ENCODE peak calls at places on chromosomes 1 and 21, in four cellular contexts. T is K562, F is HepG2, I is GM12878. O is an unnamed sample.

GRCh38 chr1:217911908-217912307 is 280.8 kb downstream of the SPATA17 start:
- DNase-seq in T (no peak), I (no peak), F (no peak), O (peak)

GRCh38 chr1:101257500-101258325 is 20.9 kb downstream of the S1PR1 start:
- DNase-seq in I (peak), T (no peak), F (peak), O (no peak)

GRCh38 chr1:113856011-113856410 is 15.5 kb downstream of the PTPN22 start:
- DNase-seq in T (no peak), F (peak), I (no peak), O (no peak)

GRCh38 chr1:207458409-207458808 is 4.3 kb downstream of the CR2 start:
- DNase-seq in T (no peak), I (no peak), F (no peak), O (no peak)

GRCh38 chr21:30443226-30443625 is 3.2 kb downstream of the KRTAP15-1 start:
- DNase-seq in T (no peak), I (no peak), F (no peak), O (no peak)

GRCh38 chr1:148318900-148319242 is 164.2 kb downstream of the PPIAL4G start:
- DNase-seq in F (no peak), I (no peak), T (no peak), O (no peak)

GRCh38 chr1:36089393-36090121 is 865 bp downstream of the ADPRS start:
- DNase-seq in T (peak), F (no peak), I (peak), O (peak)

GRCh38 chr1:226873771-226874578 is 3.6 kb downstream of the PSEN2 start:
- DNase-seq in I (no peak), T (no peak), F (no peak), O (no peak)

GRCh38 chr1:109910963-109911798 is 532 bp downstream of the CSF1 start:
- DNase-seq in I (no peak), T (peak), F (no peak), O (peak)

GRCh38 chr1:100699744-100700143 is 19.8 kb upstream of the VCAM1 start:
- DNase-seq in F (no peak), I (no peak), T (no peak), O (no peak)

GRCh38 chr1:153760440-153760839 is 14.8 kb upstream of the SLC27A3 start:
- DNase-seq in I (no peak), F (no peak), T (no peak), O (no peak)

GRCh38 chr21:29208044-29208665 is 77.7 kb downstream of the MAP3K7CL start:
- DNase-seq in T (no peak), I (no peak), F (no peak), O (no peak)

GRCh38 chr1:31798433-31799195 is 17.2 kb downstream of the SPOCD1 start:
- DNase-seq in I (no peak), T (no peak), F (peak), O (no peak)

GRCh38 chr1:163824490-163824889 is 502.7 kb downstream of the NUF2 start:
- DNase-seq in I (no peak), T (no peak), F (no peak), O (no peak)

GRCh38 chr1:230922620-230923019 is 54.3 kb upstream of the C1orf198 start:
- DNase-seq in F (no peak), I (no peak), T (no peak), O (no peak)

GRCh38 chr1:78284354-78284753 is 206.4 kb upstream of the PTGFR start:
- DNase-seq in F (no peak), I (no peak), T (no peak), O (no peak)

GRCh38 chr1:59705849-59706599 is 108.7 kb upstream of the HOOK1 start:
- DNase-seq in I (no peak), T (no peak), F (no peak), O (no peak)

GRCh38 chr1:150516050-150516591 is 569 bp downstream of the FALEC start:
- DNase-seq in T (peak), F (no peak), I (no peak), O (peak)

GRCh38 chr1:67850151-67850551 is 16.9 kb upstream of the GNG12 start:
- DNase-seq in F (no peak), T (peak), I (no peak), O (peak)

GRCh38 chr1:165369255-165369848 is 12.8 kb upstream of the LMX1A start:
- DNase-seq in T (peak), I (no peak), F (peak), O (peak)

GRCh38 chr1:107963601-107964396 is 1.2 kb downstream of the VAV3 start:
- DNase-seq in F (no peak), I (peak), T (no peak), O (no peak)

DNA sequence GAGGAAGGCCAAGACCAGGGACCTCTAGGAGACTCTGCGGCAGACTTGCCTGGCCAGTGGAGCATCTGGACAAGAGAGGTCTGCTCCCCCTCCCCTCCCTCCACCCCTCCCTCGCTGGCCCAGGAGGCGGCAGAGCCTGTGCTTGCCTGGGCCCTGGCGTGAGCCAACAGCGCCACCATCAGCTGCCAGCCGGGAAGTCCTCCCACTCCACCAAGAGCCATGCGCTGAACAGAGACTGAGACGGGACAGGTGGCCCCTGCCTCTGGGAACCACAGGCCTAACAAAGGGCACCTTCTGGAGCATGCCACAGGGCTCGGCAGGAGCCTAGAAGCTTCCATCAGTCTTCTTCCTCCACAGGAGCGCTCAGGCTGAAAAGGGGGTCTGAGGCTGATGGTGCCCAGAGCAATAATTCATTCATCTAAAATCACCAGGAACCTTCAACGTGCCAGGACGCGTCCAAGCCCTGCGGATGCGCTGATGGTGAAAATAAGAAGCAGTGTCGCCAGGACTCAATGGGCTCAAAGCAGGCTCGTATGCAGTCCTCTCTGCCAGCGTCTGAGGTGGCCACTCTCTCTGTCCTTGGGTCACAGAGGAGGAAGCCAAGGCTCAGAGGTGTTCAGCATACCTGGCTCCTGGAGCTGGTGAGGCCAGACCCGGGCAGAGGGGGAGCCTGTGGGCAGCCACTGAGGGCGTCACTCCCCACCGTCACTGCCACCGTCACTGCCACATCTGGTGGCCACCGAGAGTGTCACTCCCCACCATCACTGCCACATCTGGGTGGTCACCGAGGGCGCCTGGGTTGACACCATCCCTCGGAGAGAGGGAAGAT is 161.2 kb downstream of the NPHP4 start:
- DNase-seq in I (no peak), T (peak), F (no peak), O (peak)
- TF ChIP-seq BHLHE40 in I (no peak), T (no peak), F (no peak), O (no peak)

DNA sequence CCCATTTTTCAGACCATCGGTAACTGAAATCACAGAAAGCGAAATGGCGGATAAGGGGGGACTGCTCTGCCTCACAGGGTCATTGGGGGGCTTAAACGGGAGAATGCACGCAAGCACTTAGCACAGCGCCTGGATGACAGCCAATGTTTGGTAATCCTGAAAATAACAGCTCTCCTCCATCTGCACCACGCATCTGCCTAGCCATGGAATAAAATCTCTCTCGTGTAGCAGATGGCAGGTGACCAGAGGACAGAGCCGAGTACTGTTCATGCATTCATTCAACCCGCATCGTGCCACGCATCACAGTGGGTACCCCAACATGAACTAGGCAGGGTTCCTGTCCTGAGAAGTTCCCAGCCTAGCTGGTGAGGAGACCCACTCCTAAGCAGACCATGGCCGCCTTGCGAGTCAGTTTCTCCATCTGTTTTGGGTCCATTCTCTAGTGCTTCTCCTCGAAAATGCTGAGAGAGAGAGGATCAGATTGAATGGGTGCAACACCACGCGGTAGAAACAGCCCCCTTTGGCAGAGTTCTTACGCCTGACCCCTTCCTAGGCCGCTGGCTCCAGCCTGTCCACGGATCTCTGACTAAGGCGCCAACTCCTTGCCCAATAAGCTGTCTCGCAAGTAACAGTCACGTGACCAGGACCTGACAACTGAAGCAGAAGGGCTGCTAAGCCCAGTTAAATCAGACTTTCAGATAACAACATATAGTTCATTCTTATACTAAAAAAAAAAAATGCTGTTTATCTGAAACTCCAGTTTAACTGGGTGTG is 7.3 kb downstream of the SLC1A7 start:
- DNase-seq in I (no peak), T (peak), F (no peak), O (no peak)
- TF ChIP-seq FOXK2 in I (no peak), T (no peak), F (no peak), O (no peak)

GRCh38 chr1:53292690-53293089 is 35.2 kb downstream of the LRP8 start:
- DNase-seq in T (no peak), I (peak), F (peak), O (no peak)
- TF ChIP-seq BHLHE40 in T (no peak), I (no peak), F (no peak), O (no peak)

DNA sequence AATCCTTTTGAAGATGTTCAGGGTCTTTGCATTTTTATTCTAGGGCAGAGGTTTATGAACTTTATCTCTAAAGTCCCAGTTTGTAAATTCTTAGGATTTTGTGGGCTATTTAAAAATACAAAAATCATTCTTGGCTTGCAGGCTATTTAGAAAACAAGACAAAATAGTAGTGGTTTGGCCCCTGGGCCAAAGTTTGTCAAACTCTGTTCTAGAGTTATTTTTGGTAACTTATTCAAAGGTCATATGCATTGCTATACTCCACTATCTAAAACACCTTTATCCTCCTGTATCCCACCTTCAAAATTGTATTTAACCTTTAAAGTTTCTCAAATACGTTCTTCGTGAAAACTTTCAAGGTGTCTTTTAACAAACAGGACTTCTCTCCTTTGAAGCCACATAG is 75.5 kb upstream of the LRRC53 start:
- DNase-seq in I (no peak), F (no peak), T (no peak), O (no peak)
- TF ChIP-seq FOXK2 in I (no peak), F (no peak), T (no peak), O (no peak)

DNA sequence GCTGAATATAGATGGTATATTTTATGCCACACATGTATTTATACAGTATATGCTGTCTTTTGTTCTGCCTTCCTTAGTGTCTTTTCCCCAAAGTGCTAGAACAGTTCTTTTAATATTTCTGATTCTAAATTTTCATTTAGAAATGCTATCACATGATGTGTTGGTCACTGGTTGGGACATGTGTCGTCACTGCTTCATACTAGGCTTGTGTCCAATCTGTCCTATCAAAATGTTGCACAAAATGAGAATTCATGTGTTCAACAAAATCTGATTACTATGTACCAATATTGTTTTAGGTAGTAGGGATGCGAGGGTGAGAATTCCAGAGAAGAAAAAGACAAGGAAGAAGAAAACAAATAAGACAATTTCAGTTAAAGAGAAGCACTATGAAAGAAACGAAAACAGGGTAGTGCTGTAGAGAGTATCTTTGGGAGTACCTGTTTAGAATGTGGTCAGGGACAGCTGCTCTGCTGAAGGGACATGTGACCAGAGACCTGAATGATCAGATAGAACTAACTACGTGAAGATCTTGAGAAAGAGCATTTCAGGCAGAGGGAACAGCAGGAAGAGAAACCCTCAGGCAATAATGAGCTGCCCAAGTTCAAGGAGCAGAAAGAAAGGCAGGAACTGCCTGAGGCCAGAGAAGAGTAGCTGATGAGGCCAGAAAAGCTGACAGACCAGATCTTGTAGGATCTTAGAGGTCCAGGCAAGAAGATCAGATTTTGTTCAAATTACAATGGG is 1.4 kb downstream of the KMO start:
- DNase-seq in I (no peak), F (no peak), T (no peak), O (no peak)
- TF ChIP-seq BHLHE40 in I (no peak), F (no peak), T (no peak), O (no peak)

GRCh38 chr1:247923941-247924340 is 748 bp upstream of the OR2AJ1 start:
- DNase-seq in I (no peak), F (no peak), T (no peak), O (no peak)
- TF ChIP-seq FOXK2 in I (no peak), F (no peak), T (no peak), O (no peak)

GRCh38 chr1:9539829-9540550 is 725 bp downstream of the SLC25A33 start:
- DNase-seq in T (peak), I (no peak), F (no peak), O (peak)
- TF ChIP-seq BHLHE40 in T (no peak), I (no peak), F (no peak), O (no peak)